ENCODE peak calls at places on chromosomes 3 and 15, in five cellular contexts. N is kidney epithelial cell, X is fibroblast of lung, M is tibial artery, I is transverse colon. C is an unnamed sample.

GRCh38 chr15:92803852-92804609 is 96.1 kb upstream of the CHD2 start:
- DNase-seq in N (peak; percentile 100), X (peak; percentile 100), M (peak; percentile 90), I (peak; percentile 79), C (peak; percentile 100)

GRCh38 chr3:64229903-64230302 is 4.6 kb upstream of the PRICKLE2 start:
- DNase-seq in N (peak; percentile 71), X (no peak), M (no peak), I (no peak), C (peak; percentile 51)

GRCh38 chr3:169952045-169952444 is 14.6 kb upstream of the SEC62 start:
- DNase-seq in N (no peak), X (no peak), M (no peak), I (no peak), C (no peak)

GRCh38 chr3:43017593-43018195 is 38.6 kb downstream of the GASK1A start:
- DNase-seq in N (no peak), X (no peak), M (no peak), I (no peak), C (no peak)

GRCh38 chr3:41304603-41305002 is 105.3 kb downstream of the CTNNB1 start:
- DNase-seq in N (no peak), X (peak; percentile 32), M (no peak), I (no peak), C (no peak)

GRCh38 chr3:71142440-71143161 is 440.9 kb downstream of the FOXP1 start:
- DNase-seq in N (no peak), X (no peak), M (no peak), I (no peak), C (no peak)

GRCh38 chr3:25540187-25540765 is 112.2 kb downstream of the RARB start:
- DNase-seq in N (no peak), X (no peak), M (no peak), I (no peak), C (no peak)

GRCh38 chr15:61916104-61916503 is 144.1 kb downstream of the VPS13C start:
- DNase-seq in N (no peak), X (no peak), M (no peak), I (no peak), C (no peak)

GRCh38 chr3:59388555-59389280 is 338.9 kb upstream of the CFAP20DC start:
- DNase-seq in N (no peak), X (no peak), M (no peak), I (no peak), C (no peak)

GRCh38 chr15:41806291-41807181 is 21.4 kb upstream of the JMJD7 start:
- DNase-seq in N (no peak), X (no peak), M (no peak), I (no peak), C (no peak)

GRCh38 chr3:123105201-123106189 is 38.7 kb downstream of the PDIA5 start:
- DNase-seq in N (no peak), X (no peak), M (no peak), I (no peak), C (no peak)

GRCh38 chr3:33364531-33365128 is 75.6 kb downstream of the UBP1 start:
- DNase-seq in N (no peak), X (peak; percentile 39), M (no peak), I (no peak), C (peak; percentile 31)

GRCh38 chr3:159189994-159190669 is 388.3 kb downstream of the MFSD1 start:
- DNase-seq in N (no peak), X (no peak), M (no peak), I (no peak), C (peak; percentile 52)

GRCh38 chr3:21795152-21795837 is 44.3 kb upstream of the ZNF385D start:
- DNase-seq in N (no peak), X (no peak), M (peak; percentile 30), I (no peak), C (no peak)

GRCh38 chr15:100972975-100973350 is 53.8 kb downstream of the LRRK1 start:
- DNase-seq in N (no peak), X (no peak), M (no peak), I (no peak), C (no peak)

GRCh38 chr15:70062321-70062956 is 35.3 kb downstream of the TLE3 start:
- DNase-seq in N (peak; percentile 57), X (peak; percentile 96), M (peak; percentile 53), I (peak; percentile 84), C (peak; percentile 88)

GRCh38 chr3:62525276-62525675 is 151.9 kb upstream of the FEZF2 start:
- DNase-seq in N (no peak), X (peak; percentile 27), M (no peak), I (no peak), C (no peak)

GRCh38 chr3:113169876-113170452 is 41.4 kb upstream of the BOC start:
- DNase-seq in N (no peak), X (no peak), M (no peak), I (no peak), C (no peak)

GRCh38 chr3:108219336-108219735 is 2.9 kb downstream of the IFT57 start:
- DNase-seq in N (no peak), X (no peak), M (no peak), I (no peak), C (no peak)

GRCh38 chr3:108223928-108224327 is 1.7 kb upstream of the IFT57 start:
- DNase-seq in N (no peak), X (peak; percentile 52), M (no peak), I (no peak), C (peak; percentile 67)

GRCh38 chr3:108222813-108223307 is 636 bp upstream of the IFT57 start:
- DNase-seq in N (no peak), X (no peak), M (no peak), I (no peak), C (no peak)

GRCh38 chr3:108221911-108222812 is at the start of gene IFT57:
- DNase-seq in N (peak; percentile 93), X (peak; percentile 98), M (peak; percentile 98), I (peak; percentile 98), C (peak; percentile 98)

DNA sequence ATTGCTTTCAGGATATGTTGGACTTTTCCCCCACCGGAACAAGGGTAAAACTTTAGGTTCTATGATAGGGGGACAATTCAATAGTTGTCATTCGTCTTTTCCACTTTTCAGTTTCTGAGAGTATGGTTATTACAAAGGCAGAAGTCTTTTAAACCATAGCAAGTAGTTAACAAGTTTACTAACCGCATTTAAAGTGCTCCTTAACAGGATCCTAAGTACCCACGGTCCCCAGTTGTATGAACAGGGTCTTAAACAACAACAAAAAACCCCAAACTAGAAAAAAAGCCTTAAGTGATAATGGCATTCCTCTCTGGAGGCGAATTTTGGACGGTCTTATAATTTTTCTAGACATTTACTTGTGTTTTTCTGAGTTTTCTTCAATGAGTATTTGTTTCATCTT is 821 bp downstream of the IFT57 start:
- DNase-seq in N (no peak), X (no peak), M (no peak), I (no peak), C (peak; percentile 11)
- H3K4me3 ChIP-seq in N (peak overlapping the region; percentile 70), X (peak overlapping the region; percentile 84), M (peak overlapping the region; percentile 73), I (peak overlapping the region; percentile 78), C (peak overlapping the region; percentile 84)

GRCh38 chr3:86993704-86994103 is 2.8 kb upstream of the VGLL3 start:
- DNase-seq in N (no peak), X (peak; percentile 56), M (no peak), I (no peak), C (peak; percentile 85)
- H3K4me3 ChIP-seq in N (no peak overlapping the region), X (no peak overlapping the region), M (no peak overlapping the region), I (no peak overlapping the region), C (peak overlapping the region; percentile 17)

GRCh38 chr15:80587816-80588456 is 107.2 kb upstream of the ABHD17C start:
- DNase-seq in N (no peak), X (peak; percentile 48), M (no peak), I (no peak), C (peak; percentile 47)
- H3K4me3 ChIP-seq in N (no peak overlapping the region), X (no peak overlapping the region), M (no peak overlapping the region), I (no peak overlapping the region), C (no peak overlapping the region)

GRCh38 chr3:90031121-90031520 is 923.7 kb downstream of the EPHA3 start:
- DNase-seq in N (no peak), X (no peak), M (no peak), I (no peak), C (no peak)
- H3K4me3 ChIP-seq in N (no peak overlapping the region), X (no peak overlapping the region), M (no peak overlapping the region), I (no peak overlapping the region), C (no peak overlapping the region)

DNA sequence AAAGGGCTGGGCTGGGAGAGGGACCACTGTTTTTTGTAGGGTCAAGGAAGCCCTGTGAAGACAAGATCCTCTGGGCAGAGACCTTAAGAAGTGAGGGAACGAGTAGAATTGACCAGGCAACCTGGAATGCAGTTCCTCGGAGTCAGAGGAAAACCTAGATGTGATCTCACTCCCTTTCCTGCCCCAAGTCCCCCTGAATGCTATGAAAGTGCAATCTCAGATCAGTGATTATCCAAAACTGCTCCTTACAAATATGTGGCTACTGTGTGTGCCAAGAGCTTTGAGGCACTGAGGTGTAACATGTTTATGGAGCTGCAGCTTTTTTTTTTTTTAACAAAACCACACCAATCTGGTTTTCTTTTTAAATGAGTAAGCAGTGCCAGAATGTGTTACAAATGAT is 35.8 kb downstream of the THSD4 start:
- DNase-seq in N (peak; percentile 94), X (no peak), M (no peak), I (no peak), C (no peak)
- H3K4me3 ChIP-seq in N (no peak overlapping the region), X (no peak overlapping the region), M (no peak overlapping the region), I (no peak overlapping the region), C (no peak overlapping the region)

GRCh38 chr3:136974670-136975069 is 16.9 kb downstream of the IL20RB start:
- DNase-seq in N (no peak), X (no peak), M (no peak), I (no peak), C (no peak)
- H3K4me3 ChIP-seq in N (no peak overlapping the region), X (no peak overlapping the region), M (no peak overlapping the region), I (no peak overlapping the region), C (no peak overlapping the region)

GRCh38 chr3:46835059-46835458 is 28.2 kb downstream of the MYL3 start:
- DNase-seq in N (no peak), X (no peak), M (no peak), I (no peak), C (no peak)

GRCh38 chr3:46831316-46831715 is 31.9 kb downstream of the MYL3 start:
- DNase-seq in N (no peak), X (no peak), M (no peak), I (no peak), C (no peak)

GRCh38 chr3:46831841-46832240 is 31.4 kb downstream of the MYL3 start:
- DNase-seq in N (no peak), X (no peak), M (no peak), I (no peak), C (no peak)

GRCh38 chr3:46835486-46835885 is 27.8 kb downstream of the MYL3 start:
- DNase-seq in N (no peak), X (no peak), M (no peak), I (no peak), C (no peak)

GRCh38 chr3:46833346-46834300 is 29.6 kb downstream of the MYL3 start:
- DNase-seq in N (no peak), X (no peak), M (no peak), I (no peak), C (no peak)
- H3K4me3 ChIP-seq in N (no peak overlapping the region), X (no peak overlapping the region), M (no peak overlapping the region), I (no peak overlapping the region), C (no peak overlapping the region)

C was measured in fibroblast of villous mesenchyme.